ENCODE peak calls at places on chromosome 10, in eight cellular contexts. F is LNCaP clone FGC, Q is PC-3, B is AG04450, Y is kidney tubule cell, E is non-pigmented ciliary epithelial cell, W is NCI-H1105, T is hypothalamus. S is an unnamed sample.

GRCh38 chr10:124416733-124417132 is 2.0 kb downstream of the OAT start:
- DNase-seq in F (peak), Q (peak), W (no peak), B (no peak), E (no peak), Y (no peak), T (no peak), S (peak)

GRCh38 chr10:110074298-110074697 is 66.5 kb downstream of the ADD3 start:
- DNase-seq in Q (no peak), Y (no peak), E (no peak), B (no peak), F (no peak), W (no peak), T (no peak), S (no peak)

GRCh38 chr10:112487964-112488363 is 40.9 kb downstream of the VTI1A start:
- DNase-seq in F (no peak), Y (no peak), T (no peak), W (no peak), B (no peak), E (no peak), Q (no peak), S (no peak)

GRCh38 chr10:123027861-123028260 is 19.1 kb downstream of the ACADSB start:
- DNase-seq in E (no peak), B (no peak), Q (no peak), T (no peak), F (no peak), W (no peak), Y (peak), S (no peak)

GRCh38 chr10:131514454-131514853 is 202.9 kb upstream of the TCERG1L start:
- DNase-seq in B (no peak), E (no peak), W (no peak), Q (peak), T (no peak), F (no peak), Y (peak), S (no peak)

GRCh38 chr10:90484518-90484917 is 373.3 kb downstream of the HTR7 start:
- DNase-seq in T (no peak), Q (peak), F (no peak), E (no peak), Y (no peak), B (no peak), W (no peak), S (no peak)

GRCh38 chr10:13439771-13440708 is 88.8 kb downstream of the BEND7 start:
- DNase-seq in F (no peak), Q (peak), E (no peak), W (peak), T (peak), Y (peak), B (no peak), S (peak)

GRCh38 chr10:3635697-3636096 is 149.3 kb downstream of the KLF6 start:
- DNase-seq in W (peak), E (no peak), Y (peak), Q (peak), B (no peak), F (peak), T (no peak), S (peak)

S was measured in prostate gland.